ENCODE peak calls at places on chromosomes 11 and 22, in nine cellular contexts. One of them, this sample, is unnamed.

GRCh38 chr22:50699754-50700386 is 27.2 kb downstream of the SHANK3 start:
- DNase-seq in stimulated activated CD4-positive, alpha-beta T cell treated with anti-CD3 and anti-CD28 coated beads, Interleukin-15, amount 100 ng/mL, for 1 hour: no peak
- DNase-seq in AG04450: no peak
- DNase-seq in KG1: no peak
- DNase-seq in GM23248: no peak
- DNase-seq in LoVo: no peak
- DNase-seq in dorsolateral prefrontal cortex: no peak
- DNase-seq in effector memory CD4-positive, alpha-beta T cell: no peak
- DNase-seq in omental fat pad: no peak
- DNase-seq in this sample: no peak

GRCh38 chr22:19868773-19869471 is 14.2 kb upstream of the GNB1L start:
- DNase-seq in LoVo: no peak
- DNase-seq in dorsolateral prefrontal cortex: peak
- DNase-seq in effector memory CD4-positive, alpha-beta T cell: no peak
- DNase-seq in omental fat pad: peak
- DNase-seq in AG04450: no peak
- DNase-seq in GM23248: no peak
- DNase-seq in stimulated activated CD4-positive, alpha-beta T cell treated with anti-CD3 and anti-CD28 coated beads, Interleukin-15, amount 100 ng/mL, for 1 hour: no peak
- DNase-seq in KG1: no peak
- DNase-seq in this sample: no peak

GRCh38 chr11:83566948-83567347 is 280.8 kb upstream of the CCDC90B start:
- DNase-seq in KG1: no peak
- DNase-seq in AG04450: no peak
- DNase-seq in effector memory CD4-positive, alpha-beta T cell: no peak
- DNase-seq in stimulated activated CD4-positive, alpha-beta T cell treated with anti-CD3 and anti-CD28 coated beads, Interleukin-15, amount 100 ng/mL, for 1 hour: no peak
- DNase-seq in dorsolateral prefrontal cortex: no peak
- DNase-seq in GM23248: peak
- DNase-seq in LoVo: no peak
- DNase-seq in omental fat pad: no peak
- DNase-seq in this sample: peak

GRCh38 chr11:65185869-65186341 is 4.2 kb downstream of the CAPN1 start:
- DNase-seq in AG04450: no peak
- DNase-seq in dorsolateral prefrontal cortex: no peak
- DNase-seq in effector memory CD4-positive, alpha-beta T cell: no peak
- DNase-seq in GM23248: no peak
- DNase-seq in omental fat pad: no peak
- DNase-seq in stimulated activated CD4-positive, alpha-beta T cell treated with anti-CD3 and anti-CD28 coated beads, Interleukin-15, amount 100 ng/mL, for 1 hour: no peak
- DNase-seq in KG1: no peak
- DNase-seq in LoVo: no peak
- DNase-seq in this sample: no peak

GRCh38 chr11:91981995-91982394 is 242.6 kb upstream of the FAT3 start:
- DNase-seq in dorsolateral prefrontal cortex: no peak
- DNase-seq in effector memory CD4-positive, alpha-beta T cell: no peak
- DNase-seq in LoVo: peak
- DNase-seq in omental fat pad: no peak
- DNase-seq in KG1: no peak
- DNase-seq in GM23248: peak
- DNase-seq in stimulated activated CD4-positive, alpha-beta T cell treated with anti-CD3 and anti-CD28 coated beads, Interleukin-15, amount 100 ng/mL, for 1 hour: no peak
- DNase-seq in AG04450: peak
- DNase-seq in this sample: peak

GRCh38 chr22:36149464-36149863 is 11.1 kb downstream of the APOL3 start:
- DNase-seq in stimulated activated CD4-positive, alpha-beta T cell treated with anti-CD3 and anti-CD28 coated beads, Interleukin-15, amount 100 ng/mL, for 1 hour: no peak
- DNase-seq in omental fat pad: no peak
- DNase-seq in GM23248: peak
- DNase-seq in KG1: no peak
- DNase-seq in AG04450: no peak
- DNase-seq in dorsolateral prefrontal cortex: no peak
- DNase-seq in effector memory CD4-positive, alpha-beta T cell: no peak
- DNase-seq in LoVo: no peak
- DNase-seq in this sample: no peak

GRCh38 chr11:101715281-101715680 is 131.5 kb upstream of the TRPC6 start:
- DNase-seq in GM23248: no peak
- DNase-seq in LoVo: no peak
- DNase-seq in KG1: no peak
- DNase-seq in dorsolateral prefrontal cortex: no peak
- DNase-seq in stimulated activated CD4-positive, alpha-beta T cell treated with anti-CD3 and anti-CD28 coated beads, Interleukin-15, amount 100 ng/mL, for 1 hour: no peak
- DNase-seq in omental fat pad: no peak
- DNase-seq in effector memory CD4-positive, alpha-beta T cell: no peak
- DNase-seq in AG04450: no peak
- DNase-seq in this sample: no peak

GRCh38 chr11:130077671-130078468 is 8.2 kb downstream of the APLP2 start:
- DNase-seq in AG04450: no peak
- DNase-seq in stimulated activated CD4-positive, alpha-beta T cell treated with anti-CD3 and anti-CD28 coated beads, Interleukin-15, amount 100 ng/mL, for 1 hour: no peak
- DNase-seq in GM23248: no peak
- DNase-seq in LoVo: no peak
- DNase-seq in effector memory CD4-positive, alpha-beta T cell: no peak
- DNase-seq in omental fat pad: no peak
- DNase-seq in dorsolateral prefrontal cortex: no peak
- DNase-seq in KG1: no peak
- DNase-seq in this sample: no peak

GRCh38 chr11:560305-561147 is at the start of the genes LMNTD2 and RASSF7:
- DNase-seq in stimulated activated CD4-positive, alpha-beta T cell treated with anti-CD3 and anti-CD28 coated beads, Interleukin-15, amount 100 ng/mL, for 1 hour: peak
- DNase-seq in GM23248: peak
- DNase-seq in omental fat pad: peak
- DNase-seq in KG1: peak
- DNase-seq in dorsolateral prefrontal cortex: peak
- DNase-seq in AG04450: peak
- DNase-seq in LoVo: peak
- DNase-seq in effector memory CD4-positive, alpha-beta T cell: peak
- DNase-seq in this sample: no peak

GRCh38 chr11:128480066-128480465 is 107.3 kb downstream of the ETS1 start:
- DNase-seq in LoVo: no peak
- DNase-seq in KG1: no peak
- DNase-seq in dorsolateral prefrontal cortex: no peak
- DNase-seq in GM23248: no peak
- DNase-seq in stimulated activated CD4-positive, alpha-beta T cell treated with anti-CD3 and anti-CD28 coated beads, Interleukin-15, amount 100 ng/mL, for 1 hour: no peak
- DNase-seq in effector memory CD4-positive, alpha-beta T cell: no peak
- DNase-seq in AG04450: no peak
- DNase-seq in omental fat pad: no peak
- DNase-seq in this sample: no peak

GRCh38 chr11:2833938-2834892 is 51.4 kb downstream of the CDKN1C start:
- DNase-seq in omental fat pad: no peak
- DNase-seq in KG1: no peak
- DNase-seq in AG04450: no peak
- DNase-seq in GM23248: no peak
- DNase-seq in effector memory CD4-positive, alpha-beta T cell: no peak
- DNase-seq in stimulated activated CD4-positive, alpha-beta T cell treated with anti-CD3 and anti-CD28 coated beads, Interleukin-15, amount 100 ng/mL, for 1 hour: no peak
- DNase-seq in LoVo: no peak
- DNase-seq in dorsolateral prefrontal cortex: no peak
- DNase-seq in this sample: no peak

GRCh38 chr22:43455861-43456260 is 44.0 kb downstream of the MPPED1 start:
- DNase-seq in KG1: no peak
- DNase-seq in AG04450: no peak
- DNase-seq in LoVo: no peak
- DNase-seq in dorsolateral prefrontal cortex: no peak
- DNase-seq in GM23248: no peak
- DNase-seq in stimulated activated CD4-positive, alpha-beta T cell treated with anti-CD3 and anti-CD28 coated beads, Interleukin-15, amount 100 ng/mL, for 1 hour: no peak
- DNase-seq in effector memory CD4-positive, alpha-beta T cell: no peak
- DNase-seq in omental fat pad: no peak
- DNase-seq in this sample: no peak

GRCh38 chr11:126751242-126751641 is 249.3 kb downstream of the KIRREL3 start:
- DNase-seq in omental fat pad: no peak
- DNase-seq in KG1: no peak
- DNase-seq in dorsolateral prefrontal cortex: no peak
- DNase-seq in GM23248: peak
- DNase-seq in stimulated activated CD4-positive, alpha-beta T cell treated with anti-CD3 and anti-CD28 coated beads, Interleukin-15, amount 100 ng/mL, for 1 hour: no peak
- DNase-seq in effector memory CD4-positive, alpha-beta T cell: no peak
- DNase-seq in AG04450: peak
- DNase-seq in LoVo: no peak
- DNase-seq in this sample: no peak

GRCh38 chr22:44926124-44926475 is 83.7 kb downstream of the PHF21B start:
- DNase-seq in dorsolateral prefrontal cortex: no peak
- DNase-seq in KG1: no peak
- DNase-seq in AG04450: no peak
- DNase-seq in effector memory CD4-positive, alpha-beta T cell: no peak
- DNase-seq in GM23248: no peak
- DNase-seq in LoVo: no peak
- DNase-seq in omental fat pad: no peak
- DNase-seq in stimulated activated CD4-positive, alpha-beta T cell treated with anti-CD3 and anti-CD28 coated beads, Interleukin-15, amount 100 ng/mL, for 1 hour: no peak
- DNase-seq in this sample: no peak

GRCh38 chr22:27677895-27678458 is 123.6 kb downstream of the MN1 start:
- DNase-seq in LoVo: no peak
- DNase-seq in GM23248: no peak
- DNase-seq in effector memory CD4-positive, alpha-beta T cell: no peak
- DNase-seq in AG04450: no peak
- DNase-seq in dorsolateral prefrontal cortex: no peak
- DNase-seq in omental fat pad: no peak
- DNase-seq in KG1: no peak
- DNase-seq in stimulated activated CD4-positive, alpha-beta T cell treated with anti-CD3 and anti-CD28 coated beads, Interleukin-15, amount 100 ng/mL, for 1 hour: no peak
- DNase-seq in this sample: peak

GRCh38 chr11:126570489-126570888 is 215.0 kb downstream of the ST3GAL4 start:
- DNase-seq in GM23248: no peak
- DNase-seq in LoVo: no peak
- DNase-seq in omental fat pad: no peak
- DNase-seq in effector memory CD4-positive, alpha-beta T cell: no peak
- DNase-seq in stimulated activated CD4-positive, alpha-beta T cell treated with anti-CD3 and anti-CD28 coated beads, Interleukin-15, amount 100 ng/mL, for 1 hour: no peak
- DNase-seq in AG04450: no peak
- DNase-seq in dorsolateral prefrontal cortex: no peak
- DNase-seq in KG1: no peak
- DNase-seq in this sample: no peak

GRCh38 chr11:102097175-102097574 is 13.1 kb upstream of the YAP1 start:
- DNase-seq in stimulated activated CD4-positive, alpha-beta T cell treated with anti-CD3 and anti-CD28 coated beads, Interleukin-15, amount 100 ng/mL, for 1 hour: no peak
- DNase-seq in KG1: no peak
- DNase-seq in LoVo: no peak
- DNase-seq in dorsolateral prefrontal cortex: no peak
- DNase-seq in GM23248: no peak
- DNase-seq in effector memory CD4-positive, alpha-beta T cell: no peak
- DNase-seq in AG04450: no peak
- DNase-seq in omental fat pad: no peak
- DNase-seq in this sample: no peak

GRCh38 chr22:39651783-39652058 is 81.2 kb downstream of the CACNA1I start:
- DNase-seq in effector memory CD4-positive, alpha-beta T cell: no peak
- DNase-seq in GM23248: no peak
- DNase-seq in dorsolateral prefrontal cortex: no peak
- DNase-seq in KG1: no peak
- DNase-seq in LoVo: no peak
- DNase-seq in stimulated activated CD4-positive, alpha-beta T cell treated with anti-CD3 and anti-CD28 coated beads, Interleukin-15, amount 100 ng/mL, for 1 hour: no peak
- DNase-seq in omental fat pad: no peak
- DNase-seq in AG04450: no peak
- DNase-seq in this sample: no peak

GRCh38 chr11:65221026-65221425 is 39.3 kb downstream of the CAPN1 start:
- DNase-seq in stimulated activated CD4-positive, alpha-beta T cell treated with anti-CD3 and anti-CD28 coated beads, Interleukin-15, amount 100 ng/mL, for 1 hour: no peak
- DNase-seq in KG1: no peak
- DNase-seq in LoVo: no peak
- DNase-seq in dorsolateral prefrontal cortex: no peak
- DNase-seq in effector memory CD4-positive, alpha-beta T cell: no peak
- DNase-seq in AG04450: no peak
- DNase-seq in omental fat pad: no peak
- DNase-seq in GM23248: no peak
- DNase-seq in this sample: no peak

GRCh38 chr11:120710354-120711187 is 199.0 kb downstream of the GRIK4 start:
- DNase-seq in omental fat pad: peak
- DNase-seq in AG04450: peak
- DNase-seq in GM23248: peak
- DNase-seq in KG1: no peak
- DNase-seq in LoVo: peak
- DNase-seq in dorsolateral prefrontal cortex: peak
- DNase-seq in stimulated activated CD4-positive, alpha-beta T cell treated with anti-CD3 and anti-CD28 coated beads, Interleukin-15, amount 100 ng/mL, for 1 hour: no peak
- DNase-seq in effector memory CD4-positive, alpha-beta T cell: no peak
- DNase-seq in this sample: peak

GRCh38 chr11:8069771-8070170 is 11.2 kb upstream of the TUB start:
- DNase-seq in LoVo: no peak
- DNase-seq in omental fat pad: no peak
- DNase-seq in AG04450: no peak
- DNase-seq in KG1: no peak
- DNase-seq in GM23248: no peak
- DNase-seq in dorsolateral prefrontal cortex: no peak
- DNase-seq in stimulated activated CD4-positive, alpha-beta T cell treated with anti-CD3 and anti-CD28 coated beads, Interleukin-15, amount 100 ng/mL, for 1 hour: no peak
- DNase-seq in effector memory CD4-positive, alpha-beta T cell: no peak
- DNase-seq in this sample: no peak

GRCh38 chr11:127115844-127116243 is 115.3 kb upstream of the KIRREL3 start:
- DNase-seq in AG04450: no peak
- DNase-seq in dorsolateral prefrontal cortex: no peak
- DNase-seq in GM23248: no peak
- DNase-seq in effector memory CD4-positive, alpha-beta T cell: no peak
- DNase-seq in KG1: no peak
- DNase-seq in LoVo: no peak
- DNase-seq in omental fat pad: no peak
- DNase-seq in stimulated activated CD4-positive, alpha-beta T cell treated with anti-CD3 and anti-CD28 coated beads, Interleukin-15, amount 100 ng/mL, for 1 hour: no peak
- DNase-seq in this sample: no peak

GRCh38 chr11:15624701-15625100 is 510.0 kb downstream of the INSC start:
- DNase-seq in omental fat pad: no peak
- DNase-seq in LoVo: no peak
- DNase-seq in effector memory CD4-positive, alpha-beta T cell: no peak
- DNase-seq in dorsolateral prefrontal cortex: no peak
- DNase-seq in stimulated activated CD4-positive, alpha-beta T cell treated with anti-CD3 and anti-CD28 coated beads, Interleukin-15, amount 100 ng/mL, for 1 hour: no peak
- DNase-seq in KG1: no peak
- DNase-seq in AG04450: no peak
- DNase-seq in GM23248: no peak
- DNase-seq in this sample: no peak

GRCh38 chr11:61332266-61332822 is 561 bp downstream of the DDB1 start:
- DNase-seq in GM23248: peak
- DNase-seq in omental fat pad: no peak
- DNase-seq in AG04450: no peak
- DNase-seq in effector memory CD4-positive, alpha-beta T cell: no peak
- DNase-seq in stimulated activated CD4-positive, alpha-beta T cell treated with anti-CD3 and anti-CD28 coated beads, Interleukin-15, amount 100 ng/mL, for 1 hour: no peak
- DNase-seq in KG1: no peak
- DNase-seq in dorsolateral prefrontal cortex: no peak
- DNase-seq in LoVo: no peak
- DNase-seq in this sample: no peak

GRCh38 chr11:12534549-12534948 is 139.7 kb upstream of the TEAD1 start:
- DNase-seq in dorsolateral prefrontal cortex: no peak
- DNase-seq in omental fat pad: no peak
- DNase-seq in stimulated activated CD4-positive, alpha-beta T cell treated with anti-CD3 and anti-CD28 coated beads, Interleukin-15, amount 100 ng/mL, for 1 hour: no peak
- DNase-seq in GM23248: no peak
- DNase-seq in AG04450: no peak
- DNase-seq in LoVo: no peak
- DNase-seq in KG1: no peak
- DNase-seq in effector memory CD4-positive, alpha-beta T cell: no peak
- DNase-seq in this sample: no peak

GRCh38 chr11:34749666-34750659 is 129.1 kb downstream of the EHF start:
- DNase-seq in GM23248: peak
- DNase-seq in LoVo: peak
- DNase-seq in dorsolateral prefrontal cortex: no peak
- DNase-seq in omental fat pad: no peak
- DNase-seq in stimulated activated CD4-positive, alpha-beta T cell treated with anti-CD3 and anti-CD28 coated beads, Interleukin-15, amount 100 ng/mL, for 1 hour: no peak
- DNase-seq in AG04450: peak
- DNase-seq in effector memory CD4-positive, alpha-beta T cell: no peak
- DNase-seq in KG1: no peak
- DNase-seq in this sample: peak

GRCh38 chr11:131824766-131825165 is 454.4 kb downstream of the NTM start:
- DNase-seq in LoVo: no peak
- DNase-seq in effector memory CD4-positive, alpha-beta T cell: no peak
- DNase-seq in GM23248: peak
- DNase-seq in omental fat pad: no peak
- DNase-seq in stimulated activated CD4-positive, alpha-beta T cell treated with anti-CD3 and anti-CD28 coated beads, Interleukin-15, amount 100 ng/mL, for 1 hour: no peak
- DNase-seq in KG1: no peak
- DNase-seq in dorsolateral prefrontal cortex: no peak
- DNase-seq in AG04450: no peak
- DNase-seq in this sample: no peak

GRCh38 chr11:131666617-131667016 is 296.2 kb downstream of the NTM start:
- DNase-seq in AG04450: peak
- DNase-seq in dorsolateral prefrontal cortex: peak
- DNase-seq in stimulated activated CD4-positive, alpha-beta T cell treated with anti-CD3 and anti-CD28 coated beads, Interleukin-15, amount 100 ng/mL, for 1 hour: no peak
- DNase-seq in LoVo: no peak
- DNase-seq in omental fat pad: no peak
- DNase-seq in GM23248: peak
- DNase-seq in effector memory CD4-positive, alpha-beta T cell: no peak
- DNase-seq in KG1: no peak
- DNase-seq in this sample: no peak